ENCODE peak calls at places on chromosome 1, in nine cellular contexts. One of them, this sample, is unnamed.

GRCh38 chr1:203148127-203148526 is 20.6 kb downstream of the ADORA1 start:
- DNase-seq in suprapubic skin: no peak
- DNase-seq in A549: no peak
- DNase-seq in cardiac muscle cell: no peak
- DNase-seq in psoas muscle: no peak
- DNase-seq in glutamatergic neuron: no peak
- DNase-seq in nephron progenitor cell: no peak
- DNase-seq in heart right ventricle: no peak
- DNase-seq in Panc1: no peak
- DNase-seq in this sample: no peak

GRCh38 chr1:184610872-184611614 is 143.6 kb downstream of the EDEM3 start:
- DNase-seq in suprapubic skin: no peak
- DNase-seq in A549: no peak
- DNase-seq in cardiac muscle cell: no peak
- DNase-seq in psoas muscle: no peak
- DNase-seq in glutamatergic neuron: peak
- DNase-seq in nephron progenitor cell: no peak
- DNase-seq in heart right ventricle: no peak
- DNase-seq in Panc1: no peak
- DNase-seq in this sample: no peak

GRCh38 chr1:233689017-233689747 is 75.3 kb downstream of the KCNK1 start:
- DNase-seq in suprapubic skin: no peak
- DNase-seq in A549: no peak
- DNase-seq in cardiac muscle cell: no peak
- DNase-seq in psoas muscle: no peak
- DNase-seq in glutamatergic neuron: no peak
- DNase-seq in nephron progenitor cell: no peak
- DNase-seq in heart right ventricle: no peak
- DNase-seq in Panc1: no peak
- DNase-seq in this sample: no peak

GRCh38 chr1:89200668-89201488 is 2.1 kb upstream of the GBP4 start:
- DNase-seq in suprapubic skin: no peak
- DNase-seq in A549: no peak
- DNase-seq in cardiac muscle cell: peak
- DNase-seq in psoas muscle: no peak
- DNase-seq in glutamatergic neuron: no peak
- DNase-seq in nephron progenitor cell: no peak
- DNase-seq in heart right ventricle: no peak
- DNase-seq in Panc1: no peak
- DNase-seq in this sample: no peak

GRCh38 chr1:90474158-90474557 is 242.9 kb downstream of the BARHL2 start:
- DNase-seq in suprapubic skin: no peak
- DNase-seq in A549: no peak
- DNase-seq in cardiac muscle cell: no peak
- DNase-seq in psoas muscle: no peak
- DNase-seq in glutamatergic neuron: no peak
- DNase-seq in nephron progenitor cell: no peak
- DNase-seq in heart right ventricle: no peak
- DNase-seq in Panc1: no peak
- DNase-seq in this sample: no peak

GRCh38 chr1:184950209-184950608 is 24.1 kb downstream of the NIBAN1 start:
- DNase-seq in suprapubic skin: no peak
- DNase-seq in A549: no peak
- DNase-seq in cardiac muscle cell: no peak
- DNase-seq in psoas muscle: no peak
- DNase-seq in glutamatergic neuron: no peak
- DNase-seq in nephron progenitor cell: no peak
- DNase-seq in heart right ventricle: no peak
- DNase-seq in Panc1: no peak
- DNase-seq in this sample: no peak

GRCh38 chr1:101739826-101740330 is 256.8 kb downstream of the OLFM3 start:
- DNase-seq in suprapubic skin: no peak
- DNase-seq in A549: no peak
- DNase-seq in cardiac muscle cell: no peak
- DNase-seq in psoas muscle: no peak
- DNase-seq in glutamatergic neuron: no peak
- DNase-seq in nephron progenitor cell: no peak
- DNase-seq in heart right ventricle: no peak
- DNase-seq in Panc1: no peak
- DNase-seq in this sample: no peak

GRCh38 chr1:233440952-233441401 is 113.5 kb downstream of the MAP3K21 start:
- DNase-seq in suprapubic skin: no peak
- DNase-seq in A549: peak
- DNase-seq in cardiac muscle cell: peak
- DNase-seq in psoas muscle: no peak
- DNase-seq in glutamatergic neuron: no peak
- DNase-seq in nephron progenitor cell: peak
- DNase-seq in heart right ventricle: no peak
- DNase-seq in Panc1: peak
- DNase-seq in this sample: peak

GRCh38 chr1:23171181-23171755 is 2.6 kb upstream of the LUZP1 start:
- DNase-seq in suprapubic skin: no peak
- DNase-seq in A549: no peak
- DNase-seq in cardiac muscle cell: no peak
- DNase-seq in psoas muscle: no peak
- DNase-seq in glutamatergic neuron: peak
- DNase-seq in nephron progenitor cell: no peak
- DNase-seq in heart right ventricle: no peak
- DNase-seq in Panc1: no peak
- DNase-seq in this sample: no peak

GRCh38 chr1:113812661-113813135 is 422 bp upstream of the RSBN1 start:
- DNase-seq in suprapubic skin: no peak
- DNase-seq in A549: no peak
- DNase-seq in cardiac muscle cell: peak
- DNase-seq in psoas muscle: no peak
- DNase-seq in glutamatergic neuron: no peak
- DNase-seq in nephron progenitor cell: no peak
- DNase-seq in heart right ventricle: no peak
- DNase-seq in Panc1: no peak
- DNase-seq in this sample: no peak

GRCh38 chr1:79079770-79080169 is 73.2 kb upstream of the ADGRL4 start:
- DNase-seq in suprapubic skin: no peak
- DNase-seq in A549: peak
- DNase-seq in cardiac muscle cell: peak
- DNase-seq in psoas muscle: no peak
- DNase-seq in glutamatergic neuron: no peak
- DNase-seq in nephron progenitor cell: peak
- DNase-seq in heart right ventricle: no peak
- DNase-seq in Panc1: no peak
- DNase-seq in this sample: no peak

GRCh38 chr1:1763657-1764621 is 14.3 kb downstream of the NADK start:
- DNase-seq in suprapubic skin: no peak
- DNase-seq in A549: peak
- DNase-seq in cardiac muscle cell: peak
- DNase-seq in psoas muscle: peak
- DNase-seq in glutamatergic neuron: no peak
- DNase-seq in nephron progenitor cell: no peak
- DNase-seq in heart right ventricle: no peak
- DNase-seq in Panc1: no peak
- DNase-seq in this sample: no peak
- TF ChIP-seq CTCF in suprapubic skin: no peak
- TF ChIP-seq CTCF in A549: peak
- TF ChIP-seq CTCF in cardiac muscle cell: peak
- TF ChIP-seq CTCF in psoas muscle: no peak
- TF ChIP-seq CTCF in glutamatergic neuron: no peak
- TF ChIP-seq CTCF in nephron progenitor cell: no peak
- TF ChIP-seq CTCF in heart right ventricle: no peak
- TF ChIP-seq CTCF in Panc1: no peak
- TF ChIP-seq CTCF in this sample: no peak

DNA sequence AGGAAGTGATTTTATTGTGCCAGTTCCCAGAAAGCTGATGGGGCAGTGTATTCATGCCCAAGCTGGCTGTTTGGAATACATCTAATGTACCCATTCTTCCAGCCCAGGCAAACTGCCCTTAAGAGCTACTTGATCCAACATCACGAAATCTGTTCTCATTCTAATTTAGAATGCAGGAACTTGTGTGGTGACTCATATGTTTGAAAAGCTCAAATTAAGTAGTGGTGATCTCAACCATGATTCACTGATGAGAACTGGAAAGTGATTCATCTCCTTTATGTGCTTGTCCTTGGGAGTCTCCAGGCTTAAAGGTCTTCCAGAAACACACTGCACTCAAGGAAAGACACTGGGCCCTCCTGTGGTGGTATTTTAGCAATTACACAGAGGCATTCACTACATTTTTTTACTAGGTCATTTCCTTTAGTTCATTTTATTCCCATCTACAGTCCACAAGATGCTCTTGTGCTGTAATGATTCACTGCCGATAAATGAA is 65.4 kb downstream of the RPE65 start:
- DNase-seq in suprapubic skin: no peak
- DNase-seq in A549: peak
- DNase-seq in cardiac muscle cell: peak
- DNase-seq in psoas muscle: no peak
- DNase-seq in glutamatergic neuron: no peak
- DNase-seq in nephron progenitor cell: no peak
- DNase-seq in heart right ventricle: no peak
- DNase-seq in Panc1: peak
- DNase-seq in this sample: no peak
- TF ChIP-seq CTCF in suprapubic skin: no peak
- TF ChIP-seq CTCF in A549: peak
- TF ChIP-seq CTCF in cardiac muscle cell: peak
- TF ChIP-seq CTCF in psoas muscle: peak
- TF ChIP-seq CTCF in glutamatergic neuron: no peak
- TF ChIP-seq CTCF in nephron progenitor cell: no peak
- TF ChIP-seq CTCF in heart right ventricle: peak
- TF ChIP-seq CTCF in Panc1: peak
- TF ChIP-seq CTCF in this sample: no peak

GRCh38 chr1:182329471-182329870 is 62.1 kb downstream of the GLUL start:
- DNase-seq in suprapubic skin: no peak
- DNase-seq in A549: no peak
- DNase-seq in cardiac muscle cell: no peak
- DNase-seq in psoas muscle: no peak
- DNase-seq in glutamatergic neuron: no peak
- DNase-seq in nephron progenitor cell: no peak
- DNase-seq in heart right ventricle: no peak
- DNase-seq in Panc1: no peak
- DNase-seq in this sample: no peak
- TF ChIP-seq CTCF in suprapubic skin: no peak
- TF ChIP-seq CTCF in A549: no peak
- TF ChIP-seq CTCF in cardiac muscle cell: no peak
- TF ChIP-seq CTCF in psoas muscle: no peak
- TF ChIP-seq CTCF in glutamatergic neuron: no peak
- TF ChIP-seq CTCF in nephron progenitor cell: no peak
- TF ChIP-seq CTCF in heart right ventricle: no peak
- TF ChIP-seq CTCF in Panc1: no peak
- TF ChIP-seq CTCF in this sample: no peak

GRCh38 chr1:74504125-74505065 is 8.0 kb downstream of the LRRC53 start:
- DNase-seq in suprapubic skin: no peak
- DNase-seq in A549: peak
- DNase-seq in cardiac muscle cell: peak
- DNase-seq in psoas muscle: no peak
- DNase-seq in glutamatergic neuron: peak
- DNase-seq in nephron progenitor cell: peak
- DNase-seq in heart right ventricle: no peak
- DNase-seq in Panc1: peak
- DNase-seq in this sample: peak
- TF ChIP-seq CTCF in suprapubic skin: no peak
- TF ChIP-seq CTCF in A549: peak
- TF ChIP-seq CTCF in cardiac muscle cell: peak
- TF ChIP-seq CTCF in psoas muscle: peak
- TF ChIP-seq CTCF in glutamatergic neuron: peak
- TF ChIP-seq CTCF in nephron progenitor cell: peak
- TF ChIP-seq CTCF in heart right ventricle: peak
- TF ChIP-seq CTCF in Panc1: peak
- TF ChIP-seq CTCF in this sample: peak

DNA sequence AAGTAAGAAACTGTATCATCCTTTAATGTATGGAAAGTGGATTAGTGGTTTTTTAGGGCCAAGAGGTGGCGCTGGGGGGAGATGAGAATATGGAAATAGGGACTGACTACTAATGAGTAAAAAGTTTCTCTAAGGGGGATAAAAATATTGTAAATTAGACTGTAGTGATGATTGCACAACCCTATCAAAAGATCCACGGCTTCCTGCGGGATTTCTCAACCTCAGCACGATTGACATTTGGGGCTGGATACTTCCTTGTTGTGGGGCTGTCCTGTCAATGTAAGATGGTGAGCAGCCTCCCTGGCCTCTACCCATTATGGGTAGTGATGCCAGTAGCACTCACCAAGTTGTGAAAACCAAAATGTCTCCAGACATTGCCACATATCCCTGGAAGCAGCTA is 36.0 kb upstream of the PRDM2 start:
- DNase-seq in suprapubic skin: no peak
- DNase-seq in A549: no peak
- DNase-seq in cardiac muscle cell: peak
- DNase-seq in psoas muscle: no peak
- DNase-seq in glutamatergic neuron: no peak
- DNase-seq in nephron progenitor cell: no peak
- DNase-seq in heart right ventricle: no peak
- DNase-seq in Panc1: no peak
- DNase-seq in this sample: no peak
- TF ChIP-seq CTCF in suprapubic skin: no peak
- TF ChIP-seq CTCF in A549: no peak
- TF ChIP-seq CTCF in cardiac muscle cell: no peak
- TF ChIP-seq CTCF in psoas muscle: no peak
- TF ChIP-seq CTCF in glutamatergic neuron: no peak
- TF ChIP-seq CTCF in nephron progenitor cell: no peak
- TF ChIP-seq CTCF in heart right ventricle: no peak
- TF ChIP-seq CTCF in Panc1: peak
- TF ChIP-seq CTCF in this sample: no peak

DNA sequence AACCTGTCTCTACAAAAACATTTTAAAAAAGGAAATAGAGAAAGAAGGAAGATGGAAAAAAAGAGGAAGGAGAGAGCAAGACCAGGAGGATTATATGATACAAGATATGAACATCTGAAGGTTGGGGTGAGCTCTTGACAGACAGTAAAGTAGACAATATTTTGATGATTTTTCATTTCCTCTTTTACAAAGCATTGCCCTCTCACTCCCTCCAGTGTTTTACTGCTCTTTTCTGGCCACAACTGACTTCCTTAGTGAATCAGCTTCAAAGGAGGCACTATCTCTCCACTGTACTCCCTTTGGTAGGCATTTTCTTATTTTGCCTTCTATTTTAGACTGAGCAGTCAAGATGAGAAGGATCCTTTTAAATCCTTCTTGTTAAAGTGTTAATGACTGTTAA is 296.7 kb downstream of the KCTD3 start:
- DNase-seq in suprapubic skin: no peak
- DNase-seq in A549: no peak
- DNase-seq in cardiac muscle cell: no peak
- DNase-seq in psoas muscle: no peak
- DNase-seq in glutamatergic neuron: no peak
- DNase-seq in nephron progenitor cell: no peak
- DNase-seq in heart right ventricle: no peak
- DNase-seq in Panc1: no peak
- DNase-seq in this sample: no peak
- TF ChIP-seq CTCF in suprapubic skin: no peak
- TF ChIP-seq CTCF in A549: no peak
- TF ChIP-seq CTCF in cardiac muscle cell: no peak
- TF ChIP-seq CTCF in psoas muscle: no peak
- TF ChIP-seq CTCF in glutamatergic neuron: no peak
- TF ChIP-seq CTCF in nephron progenitor cell: no peak
- TF ChIP-seq CTCF in heart right ventricle: no peak
- TF ChIP-seq CTCF in Panc1: no peak
- TF ChIP-seq CTCF in this sample: no peak

DNA sequence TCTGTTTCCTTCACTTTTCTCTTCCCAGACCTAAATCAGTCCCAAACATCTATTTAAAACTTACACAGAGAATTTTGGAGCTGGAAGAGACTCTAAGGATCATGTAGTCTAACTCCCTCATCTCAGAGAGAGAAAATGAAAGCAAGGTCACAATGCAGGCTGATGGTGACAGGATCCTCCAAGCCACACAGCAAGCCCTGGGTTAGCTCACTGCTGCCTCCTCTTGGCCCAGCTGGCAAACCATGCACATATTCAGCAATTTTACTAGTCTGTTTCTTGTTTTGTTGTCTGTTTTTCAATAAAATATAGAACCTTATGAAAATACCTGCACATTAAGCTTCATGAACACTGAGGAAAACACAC is 27.7 kb upstream of the LY9 start:
- DNase-seq in suprapubic skin: no peak
- DNase-seq in A549: peak
- DNase-seq in cardiac muscle cell: peak
- DNase-seq in psoas muscle: no peak
- DNase-seq in glutamatergic neuron: peak
- DNase-seq in nephron progenitor cell: no peak
- DNase-seq in heart right ventricle: peak
- DNase-seq in Panc1: peak
- DNase-seq in this sample: no peak
- TF ChIP-seq CTCF in suprapubic skin: no peak
- TF ChIP-seq CTCF in A549: peak
- TF ChIP-seq CTCF in cardiac muscle cell: peak
- TF ChIP-seq CTCF in psoas muscle: no peak
- TF ChIP-seq CTCF in glutamatergic neuron: no peak
- TF ChIP-seq CTCF in nephron progenitor cell: peak
- TF ChIP-seq CTCF in heart right ventricle: peak
- TF ChIP-seq CTCF in Panc1: peak
- TF ChIP-seq CTCF in this sample: peak

This sample was measured in neural crest cell.